ENCODE peak calls at places on chromosomes 11 and 22, in five cellular contexts. E, R, Q, G and T are unnamed samples.
A peak's percentile ranks its signal among the peaks of the same experiment; 100 is the strongest.

GRCh38 chr11:81802591-81802990 is 931.1 kb downstream of the FAM181B start:
- DNase-seq in E (no peak), R (no peak), Q (no peak), G (no peak), T (no peak)

GRCh38 chr11:110230377-110230776 is 66.0 kb downstream of the RDX start:
- DNase-seq in E (no peak), R (no peak), Q (no peak), G (no peak), T (no peak)

GRCh38 chr11:115054541-115055538 is 376.5 kb downstream of the NXPE2 start:
- DNase-seq in E (no peak), R (peak; percentile 10), Q (no peak), G (no peak), T (no peak)

GRCh38 chr11:17686185-17686980 is 33.0 kb upstream of the MYOD1 start:
- DNase-seq in E (peak; percentile 91), R (no peak), Q (peak; percentile 4), G (no peak), T (no peak)

GRCh38 chr22:21591695-21592094 is 24.2 kb downstream of the UBE2L3 start:
- DNase-seq in E (no peak), R (peak; percentile 57), Q (no peak), G (no peak), T (no peak)

GRCh38 chr22:19892249-19892879 is 37.7 kb upstream of the GNB1L start:
- DNase-seq in E (no peak), R (no peak), Q (no peak), G (no peak), T (no peak)

GRCh38 chr22:48845356-48845936 is 982.2 kb downstream of the BRD1 start:
- DNase-seq in E (no peak), R (no peak), Q (no peak), G (no peak), T (no peak)

GRCh38 chr22:20165421-20165820 is 14.6 kb upstream of the CCDC188 start:
- DNase-seq in E (no peak), R (no peak), Q (no peak), G (no peak), T (no peak)

GRCh38 chr11:15278129-15278528 is 163.4 kb downstream of the INSC start:
- DNase-seq in E (peak; percentile 1), R (no peak), Q (peak; percentile 18), G (no peak), T (no peak)

GRCh38 chr11:94593030-94593429 is 25.9 kb downstream of the PIWIL4 start:
- DNase-seq in E (peak; percentile 7), R (no peak), Q (peak; percentile 17), G (no peak), T (no peak)

GRCh38 chr11:59429924-59430516 is 3.8 kb upstream of the OR5A2 start:
- DNase-seq in E (peak; percentile 52), R (peak; percentile 15), Q (peak; percentile 43), G (peak; percentile 29), T (peak; percentile 2)

GRCh38 chr11:45929486-45930030 is 7.1 kb downstream of the LARGE2 start:
- DNase-seq in E (no peak), R (no peak), Q (no peak), G (no peak), T (no peak)

GRCh38 chr11:18265949-18266348 is at the start of gene SAA1:
- DNase-seq in E (peak; percentile 28), R (no peak), Q (no peak), G (no peak), T (no peak)

GRCh38 chr11:33976351-33977199 is 75.0 kb upstream of the CAPRIN1 start:
- DNase-seq in E (no peak), R (no peak), Q (no peak), G (no peak), T (no peak)

GRCh38 chr22:18950141-18950540 is 14.0 kb upstream of the PRODH start:
- DNase-seq in E (no peak), R (peak; percentile 2), Q (no peak), G (no peak), T (no peak)

GRCh38 chr22:50178871-50179869 is 6.5 kb upstream of the TRABD start:
- DNase-seq in E (no peak), R (no peak), Q (no peak), G (no peak), T (no peak)

GRCh38 chr11:119380816-119381185 is 689 bp downstream of the USP2 start:
- DNase-seq in E (peak; percentile 14), R (no peak), Q (no peak), G (no peak), T (peak; percentile 4)

GRCh38 chr11:75100314-75100713 is 3.6 kb upstream of the OR2AT4 start:
- DNase-seq in E (peak; percentile 85), R (no peak), Q (peak; percentile 59), G (no peak), T (no peak)